ENCODE peak calls at places on chromosomes 5 and 9, in ten cellular contexts. F is H54; G is stimulated activated naive B cell treated with anti-CD40 and anti-IgM and Interleukin-4, amounts not matched to agents 10 μg/mL and 1 μg/mL and 100 μg/mL, for 72 hours; S is stimulated activated naive CD4-positive, alpha-beta T cell treated with Interleukin-2 at 50 U/mL for 16 hours; D is choroid plexus epithelial cell; P is NCI-H345; V is AG10803; T is amniotic stem cell; A is WERI-Rb-1; B is effector memory CD8-positive, alpha-beta T cell. K is an unnamed sample.

GRCh38 chr5:38257236-38258036 is 923 bp upstream of the EGFLAM start:
- DNase-seq in S (no peak), B (no peak), F (no peak), V (no peak), A (peak), P (no peak), G (no peak), D (no peak), T (no peak), K (no peak)

GRCh38 chr5:66892715-66893114 is 296.5 kb downstream of the MAST4 start:
- DNase-seq in A (no peak), F (no peak), P (no peak), B (no peak), V (no peak), G (no peak), D (no peak), T (no peak), S (no peak), K (no peak)

GRCh38 chr5:34621280-34622045 is 34.7 kb upstream of the RAI14 start:
- DNase-seq in B (no peak), T (peak), V (peak), F (no peak), D (no peak), S (no peak), A (no peak), P (no peak), G (no peak), K (no peak)

GRCh38 chr9:91898451-91899433 is 51.3 kb downstream of the ROR2 start:
- DNase-seq in V (peak), D (peak), T (no peak), G (no peak), F (no peak), B (no peak), S (no peak), A (peak), P (peak), K (no peak)

GRCh38 chr9:18260527-18260926 is 213.4 kb upstream of the ADAMTSL1 start:
- DNase-seq in D (no peak), A (no peak), T (no peak), S (no peak), V (peak), B (no peak), G (no peak), P (peak), F (peak), K (no peak)

GRCh38 chr5:179820127-179820482 is 600 bp upstream of the SQSTM1 start:
- DNase-seq in V (no peak), S (no peak), D (no peak), P (no peak), T (no peak), A (no peak), B (no peak), F (no peak), G (no peak), K (no peak)

GRCh38 chr5:61048534-61048933 is 103.5 kb downstream of the NDUFAF2 start:
- DNase-seq in B (no peak), P (no peak), D (peak), A (no peak), V (peak), S (no peak), T (peak), F (peak), G (no peak), K (peak)

GRCh38 chr5:144017631-144018030 is 152.8 kb downstream of the YIPF5 start:
- DNase-seq in B (no peak), S (no peak), G (no peak), F (no peak), A (no peak), D (no peak), P (no peak), T (no peak), V (peak), K (no peak)

GRCh38 chr9:89640391-89640790 is 35.6 kb downstream of the GADD45G start:
- DNase-seq in F (no peak), A (no peak), D (no peak), G (no peak), S (no peak), T (no peak), B (no peak), P (no peak), V (no peak), K (no peak)

GRCh38 chr5:2219149-2219776 is 336.5 kb upstream of the IRX4 start:
- DNase-seq in P (no peak), F (no peak), T (no peak), B (no peak), A (no peak), S (no peak), G (no peak), D (no peak), V (no peak), K (no peak)

GRCh38 chr5:57036621-57037160 is 84.8 kb upstream of the MIER3 start:
- DNase-seq in V (no peak), D (no peak), B (no peak), P (peak), T (no peak), A (no peak), G (no peak), S (no peak), F (no peak), K (no peak)

GRCh38 chr9:137085918-137086530 is 761 bp upstream of the MAN1B1 start:
- DNase-seq in P (no peak), S (peak), T (no peak), D (peak), V (peak), B (peak), A (no peak), G (peak), F (peak), K (no peak)

GRCh38 chr9:125829743-125830142 is 82.6 kb downstream of the PBX3 start:
- DNase-seq in S (peak), T (no peak), A (no peak), D (peak), B (peak), V (peak), P (no peak), G (peak), F (no peak), K (no peak)

GRCh38 chr5:31273161-31273560 is 79.7 kb downstream of the CDH6 start:
- DNase-seq in V (no peak), S (no peak), T (no peak), F (no peak), B (no peak), G (no peak), D (no peak), P (no peak), A (no peak), K (no peak)

GRCh38 chr9:74770508-74771261 is 117.0 kb downstream of the TRPM6 start:
- DNase-seq in S (peak), P (no peak), D (peak), A (peak), G (peak), B (peak), F (peak), T (no peak), V (no peak), K (peak)

GRCh38 chr5:164824671-164825070 is 1319.3 kb downstream of the MAT2B start:
- DNase-seq in T (no peak), V (no peak), A (no peak), P (no peak), G (no peak), S (no peak), D (no peak), F (no peak), B (no peak), K (no peak)

GRCh38 chr9:133102190-133103021 is 18.6 kb downstream of the RALGDS start:
- DNase-seq in S (no peak), F (no peak), B (no peak), G (no peak), P (no peak), D (no peak), V (no peak), T (no peak), A (no peak), K (no peak)

GRCh38 chr9:87270241-87271234 is 227.1 kb upstream of the DAPK1 start:
- DNase-seq in S (no peak), T (no peak), D (peak), B (no peak), A (no peak), P (no peak), F (no peak), G (no peak), V (peak), K (no peak)

GRCh38 chr9:137406876-137407589 is 15.9 kb downstream of the EXD3 start:
- DNase-seq in P (peak), A (peak), S (peak), D (peak), T (no peak), V (peak), G (peak), F (no peak), B (peak), K (peak)

GRCh38 chr5:123699571-123699970 is 187.6 kb downstream of the CSNK1G3 start:
- DNase-seq in A (no peak), F (no peak), G (no peak), T (no peak), D (no peak), B (no peak), V (no peak), S (no peak), P (no peak), K (no peak)

GRCh38 chr5:38532165-38532669 is 24.2 kb downstream of the LIFR start:
- DNase-seq in F (no peak), D (no peak), V (no peak), S (no peak), B (no peak), G (no peak), P (peak), T (no peak), A (peak), K (no peak)

GRCh38 chr5:1406681-1407640 is 38.3 kb downstream of the SLC6A3 start:
- DNase-seq in F (no peak), B (no peak), V (no peak), G (no peak), P (no peak), T (no peak), S (no peak), A (peak), D (no peak), K (no peak)

GRCh38 chr5:74546796-74547195 is 93.7 kb downstream of the ENC1 start:
- DNase-seq in F (no peak), G (no peak), S (no peak), A (no peak), P (no peak), T (no peak), D (peak), B (no peak), V (peak), K (no peak)

GRCh38 chr5:78151594-78152271 is 142.8 kb downstream of the AP3B1 start:
- DNase-seq in T (no peak), G (no peak), S (no peak), F (no peak), V (no peak), B (no peak), D (no peak), A (no peak), P (no peak), K (no peak)

GRCh38 chr9:123562844-123563346 is 206.9 kb downstream of the CRB2 start:
- DNase-seq in G (no peak), D (peak), S (no peak), V (peak), F (peak), T (no peak), A (no peak), P (no peak), B (no peak), K (no peak)

GRCh38 chr9:70672136-70672535 is 257.7 kb upstream of the KLF9 start:
- DNase-seq in A (no peak), G (no peak), P (no peak), S (no peak), T (no peak), D (no peak), B (no peak), V (no peak), F (no peak), K (no peak)

GRCh38 chr5:78799254-78800017 is 150.9 kb upstream of the LHFPL2 start:
- DNase-seq in V (peak), P (no peak), F (peak), S (no peak), B (no peak), T (peak), A (no peak), G (no peak), D (peak), K (no peak)

GRCh38 chr9:5587024-5587423 is 41.9 kb upstream of the RIC1 start:
- DNase-seq in P (no peak), V (peak), F (peak), S (peak), G (peak), D (peak), T (peak), A (no peak), B (no peak), K (no peak)

GRCh38 chr5:138955013-138955660 is 80.0 kb upstream of the LRRTM2 start:
- DNase-seq in D (peak), G (no peak), V (no peak), S (peak), B (no peak), P (peak), F (no peak), T (no peak), A (peak), K (no peak)

GRCh38 chr5:120779674-120780073 is 315.6 kb downstream of the PRR16 start:
- DNase-seq in G (no peak), V (peak), B (no peak), S (no peak), T (peak), P (no peak), F (no peak), D (no peak), A (no peak), K (no peak)

GRCh38 chr5:57338068-57338848 is 144.4 kb downstream of the ACTBL2 start:
- DNase-seq in D (peak), V (peak), T (no peak), G (no peak), S (no peak), P (no peak), B (no peak), F (peak), A (peak), K (peak)

GRCh38 chr5:162591724-162592123 is 524.2 kb downstream of the GABRG2 start:
- DNase-seq in T (no peak), F (no peak), G (no peak), D (no peak), V (no peak), A (no peak), B (no peak), S (no peak), P (no peak), K (no peak)

GRCh38 chr5:142780871-142781270 is 10.7 kb downstream of the ARHGAP26 start:
- DNase-seq in T (no peak), S (no peak), P (no peak), F (no peak), A (no peak), B (no peak), D (no peak), V (no peak), G (no peak), K (no peak)

GRCh38 chr5:4994994-4995393 is 145.1 kb upstream of the ADAMTS16 start:
- DNase-seq in F (no peak), B (no peak), P (no peak), G (no peak), V (peak), D (peak), A (no peak), T (no peak), S (no peak), K (no peak)

GRCh38 chr5:114055810-114056476 is 305.9 kb upstream of the KCNN2 start:
- DNase-seq in S (no peak), B (no peak), A (peak), D (peak), G (no peak), P (no peak), V (no peak), T (no peak), F (no peak), K (no peak)

GRCh38 chr5:91122663-91123062 is 260.5 kb downstream of the ARRDC3 start:
- DNase-seq in F (no peak), B (no peak), D (no peak), T (no peak), V (no peak), G (no peak), A (no peak), P (no peak), S (no peak), K (no peak)

GRCh38 chr5:147613359-147613758 is 103.5 kb upstream of the DPYSL3 start:
- DNase-seq in B (no peak), G (no peak), V (peak), T (no peak), S (no peak), A (no peak), F (no peak), D (peak), P (no peak), K (no peak)

GRCh38 chr9:101271102-101271501 is 113.7 kb downstream of the BAAT start:
- DNase-seq in G (no peak), F (no peak), A (no peak), B (no peak), V (no peak), P (no peak), S (no peak), T (no peak), D (no peak), K (no peak)

K was measured in NCI-H460.